ENCODE peak calls at places on chromosomes 1 and 21, in eight cellular contexts. One of them, this sample, is unnamed.

GRCh38 chr1:56551691-56552090 is 27.7 kb downstream of the PLPP3 start:
- DNase-seq in stimulated activated CD4-positive, alpha-beta T cell treated with anti-CD3 and anti-CD28 coated beads, Interleukin-4, amount 100 ng/mL, for 48 hours: no peak
- DNase-seq in NCI-H1436: no peak
- DNase-seq in left ventricle myocardium inferior: no peak
- DNase-seq in amygdala: peak; percentile 14
- DNase-seq in GF-D8: no peak
- DNase-seq in ecto neural progenitor cell: no peak
- DNase-seq in upper lobe of right lung: no peak
- DNase-seq in this sample: no peak

GRCh38 chr1:89605692-89606091 is 27.2 kb upstream of the LRRC8C start:
- DNase-seq in NCI-H1436: no peak
- DNase-seq in ecto neural progenitor cell: no peak
- DNase-seq in upper lobe of right lung: no peak
- DNase-seq in left ventricle myocardium inferior: no peak
- DNase-seq in amygdala: no peak
- DNase-seq in GF-D8: no peak
- DNase-seq in stimulated activated CD4-positive, alpha-beta T cell treated with anti-CD3 and anti-CD28 coated beads, Interleukin-4, amount 100 ng/mL, for 48 hours: no peak
- DNase-seq in this sample: no peak

GRCh38 chr1:156524481-156524869 is 23.9 kb upstream of the MEF2D start:
- DNase-seq in NCI-H1436: no peak
- DNase-seq in amygdala: no peak
- DNase-seq in GF-D8: peak; percentile 83
- DNase-seq in upper lobe of right lung: peak; percentile 8
- DNase-seq in stimulated activated CD4-positive, alpha-beta T cell treated with anti-CD3 and anti-CD28 coated beads, Interleukin-4, amount 100 ng/mL, for 48 hours: no peak
- DNase-seq in ecto neural progenitor cell: no peak
- DNase-seq in left ventricle myocardium inferior: no peak
- DNase-seq in this sample: no peak

GRCh38 chr21:45128613-45129226 is 54.3 kb downstream of the ADARB1 start:
- DNase-seq in GF-D8: peak; percentile 34
- DNase-seq in left ventricle myocardium inferior: peak; percentile 76
- DNase-seq in ecto neural progenitor cell: peak; percentile 73
- DNase-seq in amygdala: peak; percentile 19
- DNase-seq in NCI-H1436: peak; percentile 12
- DNase-seq in upper lobe of right lung: peak; percentile 88
- DNase-seq in stimulated activated CD4-positive, alpha-beta T cell treated with anti-CD3 and anti-CD28 coated beads, Interleukin-4, amount 100 ng/mL, for 48 hours: peak; percentile 63
- DNase-seq in this sample: peak; percentile 57

GRCh38 chr21:42063578-42064521 is 7.3 kb upstream of the UMODL1 start:
- DNase-seq in NCI-H1436: peak; percentile 21
- DNase-seq in amygdala: no peak
- DNase-seq in GF-D8: no peak
- DNase-seq in upper lobe of right lung: no peak
- DNase-seq in stimulated activated CD4-positive, alpha-beta T cell treated with anti-CD3 and anti-CD28 coated beads, Interleukin-4, amount 100 ng/mL, for 48 hours: peak; percentile 42
- DNase-seq in left ventricle myocardium inferior: no peak
- DNase-seq in ecto neural progenitor cell: no peak
- DNase-seq in this sample: peak; percentile 56

GRCh38 chr1:229024528-229025119 is 246.3 kb upstream of the RAB4A start:
- DNase-seq in upper lobe of right lung: no peak
- DNase-seq in stimulated activated CD4-positive, alpha-beta T cell treated with anti-CD3 and anti-CD28 coated beads, Interleukin-4, amount 100 ng/mL, for 48 hours: no peak
- DNase-seq in GF-D8: no peak
- DNase-seq in NCI-H1436: no peak
- DNase-seq in ecto neural progenitor cell: no peak
- DNase-seq in left ventricle myocardium inferior: peak; percentile 33
- DNase-seq in amygdala: no peak
- DNase-seq in this sample: no peak

GRCh38 chr1:212595787-212596714 is 12.5 kb upstream of the ATF3 start:
- DNase-seq in GF-D8: no peak
- DNase-seq in ecto neural progenitor cell: no peak
- DNase-seq in upper lobe of right lung: no peak
- DNase-seq in NCI-H1436: no peak
- DNase-seq in amygdala: no peak
- DNase-seq in stimulated activated CD4-positive, alpha-beta T cell treated with anti-CD3 and anti-CD28 coated beads, Interleukin-4, amount 100 ng/mL, for 48 hours: no peak
- DNase-seq in left ventricle myocardium inferior: no peak
- DNase-seq in this sample: no peak

GRCh38 chr1:212613440-212614335 is 5.1 kb downstream of the ATF3 start:
- DNase-seq in stimulated activated CD4-positive, alpha-beta T cell treated with anti-CD3 and anti-CD28 coated beads, Interleukin-4, amount 100 ng/mL, for 48 hours: no peak
- DNase-seq in amygdala: no peak
- DNase-seq in upper lobe of right lung: no peak
- DNase-seq in left ventricle myocardium inferior: no peak
- DNase-seq in ecto neural progenitor cell: no peak
- DNase-seq in GF-D8: no peak
- DNase-seq in NCI-H1436: no peak
- DNase-seq in this sample: no peak

GRCh38 chr1:33971018-33971710 is 107.3 kb downstream of the HMGB4 start:
- DNase-seq in amygdala: no peak
- DNase-seq in ecto neural progenitor cell: no peak
- DNase-seq in stimulated activated CD4-positive, alpha-beta T cell treated with anti-CD3 and anti-CD28 coated beads, Interleukin-4, amount 100 ng/mL, for 48 hours: no peak
- DNase-seq in upper lobe of right lung: no peak
- DNase-seq in GF-D8: no peak
- DNase-seq in left ventricle myocardium inferior: no peak
- DNase-seq in NCI-H1436: no peak
- DNase-seq in this sample: no peak

GRCh38 chr1:58395355-58395754 is 151.2 kb downstream of the OMA1 start:
- DNase-seq in upper lobe of right lung: no peak
- DNase-seq in NCI-H1436: no peak
- DNase-seq in GF-D8: no peak
- DNase-seq in amygdala: no peak
- DNase-seq in stimulated activated CD4-positive, alpha-beta T cell treated with anti-CD3 and anti-CD28 coated beads, Interleukin-4, amount 100 ng/mL, for 48 hours: no peak
- DNase-seq in ecto neural progenitor cell: no peak
- DNase-seq in left ventricle myocardium inferior: no peak
- DNase-seq in this sample: no peak

GRCh38 chr1:55974714-55975441 is 604.5 kb downstream of the PLPP3 start:
- DNase-seq in NCI-H1436: no peak
- DNase-seq in left ventricle myocardium inferior: no peak
- DNase-seq in stimulated activated CD4-positive, alpha-beta T cell treated with anti-CD3 and anti-CD28 coated beads, Interleukin-4, amount 100 ng/mL, for 48 hours: no peak
- DNase-seq in upper lobe of right lung: no peak
- DNase-seq in amygdala: no peak
- DNase-seq in ecto neural progenitor cell: no peak
- DNase-seq in GF-D8: no peak
- DNase-seq in this sample: no peak

GRCh38 chr1:174005032-174005431 is 17.1 kb downstream of the RC3H1 start:
- DNase-seq in GF-D8: no peak
- DNase-seq in NCI-H1436: peak; percentile 84
- DNase-seq in stimulated activated CD4-positive, alpha-beta T cell treated with anti-CD3 and anti-CD28 coated beads, Interleukin-4, amount 100 ng/mL, for 48 hours: no peak
- DNase-seq in amygdala: no peak
- DNase-seq in ecto neural progenitor cell: no peak
- DNase-seq in left ventricle myocardium inferior: no peak
- DNase-seq in upper lobe of right lung: no peak
- DNase-seq in this sample: no peak

GRCh38 chr1:21932127-21932526 is 5.0 kb downstream of the HSPG2 start:
- DNase-seq in left ventricle myocardium inferior: no peak
- DNase-seq in stimulated activated CD4-positive, alpha-beta T cell treated with anti-CD3 and anti-CD28 coated beads, Interleukin-4, amount 100 ng/mL, for 48 hours: no peak
- DNase-seq in upper lobe of right lung: no peak
- DNase-seq in amygdala: no peak
- DNase-seq in GF-D8: no peak
- DNase-seq in ecto neural progenitor cell: no peak
- DNase-seq in NCI-H1436: no peak
- DNase-seq in this sample: no peak

GRCh38 chr1:180255538-180256352 is 25.7 kb downstream of the LHX4 start:
- DNase-seq in ecto neural progenitor cell: no peak
- DNase-seq in GF-D8: no peak
- DNase-seq in NCI-H1436: no peak
- DNase-seq in left ventricle myocardium inferior: no peak
- DNase-seq in upper lobe of right lung: no peak
- DNase-seq in stimulated activated CD4-positive, alpha-beta T cell treated with anti-CD3 and anti-CD28 coated beads, Interleukin-4, amount 100 ng/mL, for 48 hours: no peak
- DNase-seq in amygdala: no peak
- DNase-seq in this sample: no peak

GRCh38 chr1:92909321-92909720 is 51.9 kb downstream of the DIPK1A start:
- DNase-seq in ecto neural progenitor cell: no peak
- DNase-seq in GF-D8: no peak
- DNase-seq in stimulated activated CD4-positive, alpha-beta T cell treated with anti-CD3 and anti-CD28 coated beads, Interleukin-4, amount 100 ng/mL, for 48 hours: no peak
- DNase-seq in upper lobe of right lung: no peak
- DNase-seq in left ventricle myocardium inferior: no peak
- DNase-seq in amygdala: no peak
- DNase-seq in NCI-H1436: no peak
- DNase-seq in this sample: no peak

GRCh38 chr1:234865171-234866006 is 255.4 kb upstream of the IRF2BP2 start:
- DNase-seq in ecto neural progenitor cell: no peak
- DNase-seq in NCI-H1436: no peak
- DNase-seq in left ventricle myocardium inferior: no peak
- DNase-seq in stimulated activated CD4-positive, alpha-beta T cell treated with anti-CD3 and anti-CD28 coated beads, Interleukin-4, amount 100 ng/mL, for 48 hours: no peak
- DNase-seq in GF-D8: no peak
- DNase-seq in amygdala: no peak
- DNase-seq in upper lobe of right lung: no peak
- DNase-seq in this sample: no peak

GRCh38 chr21:45874716-45875415 is 106.7 kb upstream of the COL6A1 start:
- DNase-seq in ecto neural progenitor cell: peak; percentile 49
- DNase-seq in amygdala: no peak
- DNase-seq in NCI-H1436: no peak
- DNase-seq in left ventricle myocardium inferior: no peak
- DNase-seq in upper lobe of right lung: peak; percentile 58
- DNase-seq in GF-D8: no peak
- DNase-seq in stimulated activated CD4-positive, alpha-beta T cell treated with anti-CD3 and anti-CD28 coated beads, Interleukin-4, amount 100 ng/mL, for 48 hours: no peak
- DNase-seq in this sample: no peak

GRCh38 chr1:8687539-8687938 is 129.9 kb downstream of the RERE start:
- DNase-seq in NCI-H1436: no peak
- DNase-seq in ecto neural progenitor cell: no peak
- DNase-seq in left ventricle myocardium inferior: no peak
- DNase-seq in upper lobe of right lung: no peak
- DNase-seq in GF-D8: no peak
- DNase-seq in amygdala: no peak
- DNase-seq in stimulated activated CD4-positive, alpha-beta T cell treated with anti-CD3 and anti-CD28 coated beads, Interleukin-4, amount 100 ng/mL, for 48 hours: no peak
- DNase-seq in this sample: no peak

GRCh38 chr1:10650591-10651216 is 145.7 kb downstream of the CASZ1 start:
- DNase-seq in NCI-H1436: no peak
- DNase-seq in GF-D8: no peak
- DNase-seq in stimulated activated CD4-positive, alpha-beta T cell treated with anti-CD3 and anti-CD28 coated beads, Interleukin-4, amount 100 ng/mL, for 48 hours: no peak
- DNase-seq in upper lobe of right lung: no peak
- DNase-seq in left ventricle myocardium inferior: no peak
- DNase-seq in amygdala: no peak
- DNase-seq in ecto neural progenitor cell: no peak
- DNase-seq in this sample: no peak

This sample was measured in stimulated activated CD8-positive, alpha-beta memory T cell treated with anti-CD3 and anti-CD28 coated beads, Interleukin-15, amount 100 ng/mL, for 48 hours.